ENCODE peak calls at places on chromosomes 11 and 22, in seven cellular contexts. T is ELR, C is neuronal stem cell, V is RWPE1, M is head of caudate nucleus, U is glutamatergic neuron, J is sigmoid colon. S is an unnamed sample.
A peak's percentile ranks its signal among the peaks of the same experiment; 100 is the strongest.

GRCh38 chr11:129505266-129505665 is 129.6 kb downstream of the BARX2 start:
- DNase-seq in V (no peak), U (no peak), M (no peak), T (no peak), C (no peak), J (no peak), S (no peak)

GRCh38 chr11:134272381-134273316 is 3.5 kb upstream of the GLB1L3 start:
- DNase-seq in V (no peak), T (no peak), J (no peak), M (no peak), U (peak; percentile 60), C (no peak), S (no peak)

GRCh38 chr22:32378703-32379272 is 21.1 kb downstream of the RFPL3 start:
- DNase-seq in U (peak; percentile 68), M (peak; percentile 51), C (peak; percentile 53), V (peak; percentile 18), J (no peak), T (peak; percentile 71), S (peak; percentile 57)

GRCh38 chr11:82105331-82105992 is 628.2 kb downstream of the FAM181B start:
- DNase-seq in M (peak; percentile 60), J (no peak), V (no peak), C (no peak), T (no peak), U (no peak), S (no peak)

GRCh38 chr11:85195934-85196333 is 431.2 kb downstream of the DLG2 start:
- DNase-seq in V (no peak), J (no peak), U (no peak), T (no peak), C (no peak), M (no peak), S (no peak)

GRCh38 chr11:106585061-106585460 is 433.2 kb downstream of the GUCY1A2 start:
- DNase-seq in V (no peak), C (peak; percentile 1), J (no peak), U (no peak), T (peak; percentile 60), M (no peak), S (peak; percentile 17)

GRCh38 chr22:25644122-25644521 is 79.6 kb downstream of the GRK3 start:
- DNase-seq in V (no peak), M (no peak), U (no peak), T (no peak), J (no peak), C (no peak), S (peak; percentile 50)

GRCh38 chr11:70078796-70079616 is 889 bp downstream of the ANO1 start:
- DNase-seq in T (no peak), M (no peak), J (peak; percentile 64), C (no peak), U (no peak), V (no peak), S (no peak)

GRCh38 chr22:45497746-45498145 is 4.9 kb upstream of the FBLN1 start:
- DNase-seq in T (no peak), C (no peak), J (no peak), U (no peak), M (no peak), V (no peak), S (no peak)

GRCh38 chr22:38485783-38486182 is 17.9 kb downstream of the KDELR3 start:
- DNase-seq in J (no peak), C (no peak), T (no peak), M (no peak), V (no peak), U (no peak), S (no peak)

GRCh38 chr22:42716221-42716620 is 4.4 kb downstream of the A4GALT start:
- DNase-seq in U (no peak), C (no peak), J (no peak), T (no peak), M (no peak), V (no peak), S (peak; percentile 85)